ENCODE peak calls at places on chromosomes 12 and 14, in five cellular contexts. C is psoas muscle; M is suprapubic skin; R is progenitor cell of endocrine pancreas; G is CD8-positive, alpha-beta T cell. N is an unnamed sample.

GRCh38 chr12:69500631-69501030 is 30.4 kb downstream of the FRS2 start:
- DNase-seq in C (no peak), M (no peak), R (no peak), G (no peak), N (no peak)

GRCh38 chr14:104999361-104999760 is 13.8 kb downstream of the CLBA1 start:
- DNase-seq in C (no peak), M (no peak), R (no peak), G (no peak), N (no peak)

GRCh38 chr14:24368215-24368561 is 204 bp downstream of the NFATC4 start:
- DNase-seq in C (no peak), M (no peak), R (no peak), G (no peak), N (no peak)

GRCh38 chr12:82842480-82842879 is 155.8 kb downstream of the TMTC2 start:
- DNase-seq in C (no peak), M (no peak), R (no peak), G (no peak), N (no peak)

GRCh38 chr14:75427482-75428229 is at the start of gene JDP2:
- DNase-seq in C (peak), M (peak), R (peak), G (peak), N (peak)

GRCh38 chr12:95248604-95249355 is 31.2 kb downstream of the VEZT start:
- DNase-seq in C (no peak), M (no peak), R (no peak), G (no peak), N (no peak)

GRCh38 chr14:48398675-48399282 is 723.4 kb upstream of the MDGA2 start:
- DNase-seq in C (no peak), M (no peak), R (no peak), G (no peak), N (no peak)

GRCh38 chr12:52063081-52063985 is 6.4 kb upstream of the ATG101 start:
- DNase-seq in C (peak), M (no peak), R (no peak), G (no peak), N (no peak)

GRCh38 chr14:89164168-89165074 is 252.6 kb downstream of the FOXN3 start:
- DNase-seq in C (no peak), M (no peak), R (no peak), G (no peak), N (no peak)

GRCh38 chr12:95463019-95463418 is 10.9 kb upstream of the METAP2 start:
- DNase-seq in C (no peak), M (no peak), R (no peak), G (no peak), N (no peak)

GRCh38 chr14:68386950-68387779 is 405.7 kb downstream of the ZFP36L1 start:
- DNase-seq in C (no peak), M (no peak), R (no peak), G (no peak), N (no peak)

GRCh38 chr14:50726372-50727107 is 58.4 kb upstream of the SAV1 start:
- DNase-seq in C (no peak), M (no peak), R (no peak), G (no peak), N (no peak)

DNA sequence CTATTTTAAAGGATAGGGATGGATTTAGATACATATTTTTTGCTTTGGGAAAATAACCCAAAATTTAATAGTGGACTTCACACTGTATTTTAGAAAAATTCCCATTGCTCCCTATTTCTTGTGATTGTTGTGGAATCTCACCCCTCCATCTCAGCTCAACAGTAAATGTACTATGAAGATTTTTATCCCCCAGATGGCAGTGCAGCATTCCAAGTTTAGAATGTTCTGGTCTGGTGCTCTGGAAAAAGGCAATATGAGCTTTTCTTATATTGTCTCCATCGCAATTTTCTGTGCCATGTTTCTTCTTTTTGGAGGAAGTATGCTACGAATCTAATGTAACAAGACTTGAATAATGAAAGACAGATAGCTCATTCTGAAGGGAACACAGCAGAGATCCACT is 471.7 kb upstream of the SYT1 start:
- DNase-seq in C (no peak), M (no peak), R (no peak), G (no peak), N (no peak)
- TF ChIP-seq CTCF in C (no peak), M (no peak), R (peak), G (no peak), N (peak)

GRCh38 chr12:132729541-132730320 is 19.1 kb downstream of the PGAM5 start:
- DNase-seq in C (no peak), M (no peak), R (no peak), G (no peak), N (no peak)

GRCh38 chr12:132734206-132734605 is 23.6 kb downstream of the PGAM5 start:
- DNase-seq in C (no peak), M (no peak), R (no peak), G (no peak), N (no peak)

GRCh38 chr12:132730353-132730752 is 19.7 kb downstream of the PGAM5 start:
- DNase-seq in C (no peak), M (no peak), R (no peak), G (no peak), N (no peak)

GRCh38 chr12:132735496-132735895 is 24.9 kb downstream of the PGAM5 start:
- DNase-seq in C (no peak), M (no peak), R (no peak), G (no peak), N (no peak)

DNA sequence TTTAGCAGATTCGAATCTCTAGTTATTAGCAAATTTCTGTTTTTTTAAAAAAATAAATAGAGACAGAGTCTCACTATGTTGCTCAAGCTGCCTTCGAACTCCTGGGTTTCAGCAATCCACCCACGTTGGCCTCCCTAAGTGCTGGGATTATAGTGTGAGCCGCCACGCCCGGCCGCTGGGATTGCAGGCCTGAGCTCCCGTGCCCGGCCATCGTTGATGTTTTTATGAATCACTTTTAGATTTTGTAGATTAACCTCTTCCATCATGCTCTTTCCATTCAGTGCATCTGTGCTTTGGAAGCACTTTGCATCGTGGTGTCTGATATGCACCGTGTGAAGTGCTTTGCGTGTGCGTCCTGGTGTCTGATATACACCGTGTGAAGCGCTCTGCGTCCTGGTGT is 20.9 kb downstream of the PGAM5 start:
- DNase-seq in C (no peak), M (no peak), R (no peak), G (no peak), N (no peak)
- TF ChIP-seq CTCF in C (no peak), M (no peak), R (no peak), G (no peak), N (no peak)

GRCh38 chr12:12964255-12964654 is 12.3 kb upstream of the GPRC5D start:
- DNase-seq in C (no peak), M (no peak), R (no peak), G (no peak), N (no peak)
- TF ChIP-seq CTCF in C (no peak), M (no peak), R (no peak), G (no peak), N (no peak)

DNA sequence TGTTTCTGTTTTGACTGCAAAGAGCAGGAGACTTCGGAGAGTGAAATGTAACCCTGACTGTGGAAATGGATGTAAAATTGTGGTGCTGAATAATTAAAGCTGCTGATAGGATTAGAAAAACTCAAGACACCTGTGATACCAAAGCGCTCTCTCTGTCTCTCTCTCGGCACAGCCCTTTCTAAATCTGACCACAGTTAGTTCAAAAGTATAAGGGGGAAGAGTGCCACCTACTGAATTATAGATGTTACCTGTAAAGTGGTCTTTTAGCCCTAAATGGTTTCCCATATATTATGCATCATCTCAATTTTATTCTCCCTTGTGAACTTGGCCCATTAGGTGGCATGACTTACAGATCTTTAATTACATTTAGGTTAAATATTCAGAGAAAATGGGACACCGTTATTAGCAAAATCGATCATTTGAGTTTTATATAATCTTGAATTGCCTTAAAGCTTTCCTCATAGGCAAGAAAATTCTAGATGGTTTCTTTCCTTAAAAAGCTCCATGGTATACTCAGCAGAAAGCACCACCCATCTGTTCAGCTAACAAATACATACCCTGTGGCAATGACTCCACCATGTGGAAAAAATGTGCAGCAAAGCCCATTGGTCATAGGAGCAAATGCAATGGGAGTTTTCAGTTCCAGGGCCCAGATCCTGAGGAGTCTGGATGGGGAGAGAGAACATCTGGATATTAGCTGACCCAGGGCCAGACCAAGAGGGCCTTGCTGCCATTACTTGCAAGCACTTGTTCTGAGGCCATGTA is 18.1 kb downstream of the RFC5 start:
- DNase-seq in C (no peak), M (no peak), R (no peak), G (no peak), N (no peak)
- TF ChIP-seq CTCF in C (peak), M (no peak), R (peak), G (no peak), N (peak)

DNA sequence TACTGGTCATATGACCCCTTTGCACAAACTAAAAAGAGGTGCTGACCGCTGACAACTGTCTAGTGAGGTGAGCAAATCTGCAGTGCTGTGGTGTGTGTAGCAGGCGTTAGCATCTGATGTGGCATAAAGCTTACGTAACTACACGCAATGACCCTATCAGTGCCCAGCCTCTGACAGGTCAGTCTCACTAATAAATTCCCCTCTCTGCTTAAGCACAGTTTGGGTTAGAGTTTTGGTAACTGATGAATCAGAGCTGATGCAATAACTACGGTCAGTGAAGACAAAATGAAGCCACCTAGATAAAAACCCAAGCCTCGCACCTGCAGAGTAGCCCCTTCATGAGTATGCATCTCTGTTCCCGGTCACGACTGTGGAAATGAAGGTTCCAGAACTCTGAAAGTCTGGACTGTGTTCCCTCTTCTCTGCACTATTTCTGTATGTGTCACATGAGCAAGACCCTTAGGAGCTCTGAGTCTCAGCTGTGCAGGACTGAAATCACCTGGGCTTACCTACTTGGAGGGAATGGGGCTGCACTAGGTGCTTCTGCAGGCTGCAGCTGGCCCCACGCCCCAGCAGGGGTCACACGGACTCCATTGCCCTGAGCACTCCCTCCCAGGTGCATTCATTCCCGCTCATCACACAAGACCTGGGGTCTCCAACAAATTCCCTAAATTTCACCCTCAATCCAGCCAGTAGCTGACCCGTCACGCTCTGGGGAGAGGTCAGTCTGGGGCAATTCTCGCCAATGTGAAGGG is 54.4 kb downstream of the RIMBP2 start:
- DNase-seq in C (no peak), M (no peak), R (no peak), G (no peak), N (no peak)
- TF ChIP-seq CTCF in C (no peak), M (no peak), R (peak), G (no peak), N (peak)

DNA sequence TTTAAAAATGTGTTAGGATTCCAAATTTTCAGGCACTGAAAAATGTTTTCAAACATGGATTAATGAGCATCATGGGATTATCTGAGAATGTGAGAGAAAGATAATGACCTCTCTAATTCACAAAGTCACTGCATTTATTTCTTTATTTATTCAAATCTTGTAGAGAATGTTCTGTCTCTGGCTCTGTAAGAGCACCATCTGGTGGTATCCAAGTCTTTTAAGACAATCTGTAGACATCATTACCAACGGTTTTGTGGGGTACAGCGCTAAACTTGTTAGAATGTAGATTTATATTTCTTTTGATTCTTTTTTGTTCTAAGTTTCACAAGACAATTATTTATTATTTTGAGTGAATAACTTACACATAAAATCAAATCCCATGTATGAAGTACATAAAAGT is 956.0 kb upstream of the NOVA1 start:
- DNase-seq in C (no peak), M (no peak), R (no peak), G (no peak), N (no peak)
- TF ChIP-seq CTCF in C (peak), M (no peak), R (peak), G (no peak), N (peak)